ENCODE peak calls at places on chromosome 10, in nine cellular contexts. One of them, this sample, is unnamed.

GRCh38 chr10:1159131-1160061 is 103.2 kb downstream of the WDR37 start:
- DNase-seq in ovary: no peak
- DNase-seq in thyroid gland: no peak
- DNase-seq in Peyer's patch: no peak
- DNase-seq in left lung: no peak
- DNase-seq in breast epithelium: no peak
- DNase-seq in stomach: peak; percentile 17
- DNase-seq in IMR-90: peak; percentile 58
- DNase-seq in body of pancreas: no peak
- DNase-seq in this sample: no peak

GRCh38 chr10:119174109-119174508 is 4.5 kb downstream of the PRDX3 start:
- DNase-seq in ovary: no peak
- DNase-seq in thyroid gland: no peak
- DNase-seq in Peyer's patch: no peak
- DNase-seq in left lung: no peak
- DNase-seq in breast epithelium: no peak
- DNase-seq in stomach: no peak
- DNase-seq in IMR-90: no peak
- DNase-seq in body of pancreas: no peak
- DNase-seq in this sample: no peak

GRCh38 chr10:60430836-60431597 is 41.3 kb upstream of the ANK3 start:
- DNase-seq in ovary: no peak
- DNase-seq in thyroid gland: no peak
- DNase-seq in Peyer's patch: no peak
- DNase-seq in left lung: no peak
- DNase-seq in breast epithelium: no peak
- DNase-seq in stomach: no peak
- DNase-seq in IMR-90: peak; percentile 26
- DNase-seq in body of pancreas: no peak
- DNase-seq in this sample: no peak

GRCh38 chr10:97764519-97764931 is 7.3 kb downstream of the SFRP5 start:
- DNase-seq in ovary: no peak
- DNase-seq in thyroid gland: no peak
- DNase-seq in Peyer's patch: peak; percentile 42
- DNase-seq in left lung: peak; percentile 15
- DNase-seq in breast epithelium: no peak
- DNase-seq in stomach: no peak
- DNase-seq in IMR-90: no peak
- DNase-seq in body of pancreas: no peak
- DNase-seq in this sample: peak; percentile 40

GRCh38 chr10:132027423-132027983 is 38.2 kb upstream of the JAKMIP3 start:
- DNase-seq in ovary: no peak
- DNase-seq in thyroid gland: no peak
- DNase-seq in Peyer's patch: no peak
- DNase-seq in left lung: no peak
- DNase-seq in breast epithelium: no peak
- DNase-seq in stomach: no peak
- DNase-seq in IMR-90: peak; percentile 53
- DNase-seq in body of pancreas: no peak
- DNase-seq in this sample: no peak

GRCh38 chr10:23694921-23695824 is 256.3 kb downstream of the OTUD1 start:
- DNase-seq in ovary: no peak
- DNase-seq in thyroid gland: no peak
- DNase-seq in Peyer's patch: no peak
- DNase-seq in left lung: peak; percentile 64
- DNase-seq in breast epithelium: no peak
- DNase-seq in stomach: no peak
- DNase-seq in IMR-90: no peak
- DNase-seq in body of pancreas: no peak
- DNase-seq in this sample: no peak

GRCh38 chr10:5518143-5518542 is 6.6 kb upstream of the CALML3 start:
- DNase-seq in ovary: no peak
- DNase-seq in thyroid gland: no peak
- DNase-seq in Peyer's patch: peak; percentile 30
- DNase-seq in left lung: no peak
- DNase-seq in breast epithelium: peak; percentile 20
- DNase-seq in stomach: no peak
- DNase-seq in IMR-90: no peak
- DNase-seq in body of pancreas: no peak
- DNase-seq in this sample: peak; percentile 73

GRCh38 chr10:2173328-2173727 is 436.0 kb upstream of the ADARB2 start:
- DNase-seq in ovary: no peak
- DNase-seq in thyroid gland: no peak
- DNase-seq in Peyer's patch: no peak
- DNase-seq in left lung: no peak
- DNase-seq in breast epithelium: no peak
- DNase-seq in stomach: no peak
- DNase-seq in IMR-90: no peak
- DNase-seq in body of pancreas: no peak
- DNase-seq in this sample: no peak

GRCh38 chr10:79065091-79065551 is 3.6 kb upstream of the ZMIZ1 start:
- DNase-seq in ovary: no peak
- DNase-seq in thyroid gland: no peak
- DNase-seq in Peyer's patch: peak; percentile 45
- DNase-seq in left lung: peak; percentile 49
- DNase-seq in breast epithelium: no peak
- DNase-seq in stomach: no peak
- DNase-seq in IMR-90: no peak
- DNase-seq in body of pancreas: no peak
- DNase-seq in this sample: no peak

GRCh38 chr10:121675344-121675743 is 77.1 kb upstream of the FGFR2 start:
- DNase-seq in ovary: no peak
- DNase-seq in thyroid gland: no peak
- DNase-seq in Peyer's patch: no peak
- DNase-seq in left lung: no peak
- DNase-seq in breast epithelium: no peak
- DNase-seq in stomach: no peak
- DNase-seq in IMR-90: no peak
- DNase-seq in body of pancreas: no peak
- DNase-seq in this sample: peak; percentile 25

GRCh38 chr10:121681982-121682687 is 83.9 kb upstream of the FGFR2 start:
- DNase-seq in ovary: no peak
- DNase-seq in thyroid gland: no peak
- DNase-seq in Peyer's patch: no peak
- DNase-seq in left lung: no peak
- DNase-seq in breast epithelium: no peak
- DNase-seq in stomach: no peak
- DNase-seq in IMR-90: no peak
- DNase-seq in body of pancreas: no peak
- DNase-seq in this sample: no peak

GRCh38 chr10:121679916-121680315 is 81.7 kb upstream of the FGFR2 start:
- DNase-seq in ovary: no peak
- DNase-seq in thyroid gland: no peak
- DNase-seq in Peyer's patch: no peak
- DNase-seq in left lung: no peak
- DNase-seq in breast epithelium: no peak
- DNase-seq in stomach: no peak
- DNase-seq in IMR-90: no peak
- DNase-seq in body of pancreas: no peak
- DNase-seq in this sample: no peak

GRCh38 chr10:121681171-121681752 is 83.0 kb upstream of the FGFR2 start:
- DNase-seq in ovary: no peak
- DNase-seq in thyroid gland: no peak
- DNase-seq in Peyer's patch: no peak
- DNase-seq in left lung: no peak
- DNase-seq in breast epithelium: no peak
- DNase-seq in stomach: no peak
- DNase-seq in IMR-90: no peak
- DNase-seq in body of pancreas: no peak
- DNase-seq in this sample: no peak

GRCh38 chr10:121678631-121679174 is 80.5 kb upstream of the FGFR2 start:
- DNase-seq in ovary: no peak
- DNase-seq in thyroid gland: no peak
- DNase-seq in Peyer's patch: no peak
- DNase-seq in left lung: no peak
- DNase-seq in breast epithelium: no peak
- DNase-seq in stomach: no peak
- DNase-seq in IMR-90: no peak
- DNase-seq in body of pancreas: no peak
- DNase-seq in this sample: no peak
- H3K27me3 ChIP-seq in ovary: no peaks in the 10 kb centered on the region
- H3K27me3 ChIP-seq in thyroid gland: no peaks in the 10 kb centered on the region
- H3K27me3 ChIP-seq in Peyer's patch: no peaks in the 10 kb centered on the region
- H3K27me3 ChIP-seq in left lung: peaks cover 5% of the 10 kb centered on the region
- H3K27me3 ChIP-seq in breast epithelium: no peaks in the 10 kb centered on the region
- H3K27me3 ChIP-seq in stomach: no peaks in the 10 kb centered on the region
- H3K27me3 ChIP-seq in IMR-90: no peaks in the 10 kb centered on the region
- H3K27me3 ChIP-seq in body of pancreas: no peaks in the 10 kb centered on the region
- H3K27me3 ChIP-seq in this sample: no peaks in the 10 kb centered on the region

GRCh38 chr10:3832022-3832786 is 47.2 kb upstream of the KLF6 start:
- DNase-seq in ovary: no peak
- DNase-seq in thyroid gland: no peak
- DNase-seq in Peyer's patch: no peak
- DNase-seq in left lung: no peak
- DNase-seq in breast epithelium: no peak
- DNase-seq in stomach: no peak
- DNase-seq in IMR-90: no peak
- DNase-seq in body of pancreas: no peak
- DNase-seq in this sample: no peak
- H3K27ac ChIP-seq in ovary: no peak overlapping the region
- H3K27ac ChIP-seq in thyroid gland: no peak overlapping the region
- H3K27ac ChIP-seq in Peyer's patch: no peak overlapping the region
- H3K27ac ChIP-seq in left lung: no peak overlapping the region
- H3K27ac ChIP-seq in breast epithelium: no peak overlapping the region
- H3K27ac ChIP-seq in stomach: no peak overlapping the region
- H3K27ac ChIP-seq in IMR-90: no peak overlapping the region
- H3K27ac ChIP-seq in body of pancreas: no peak overlapping the region
- H3K27ac ChIP-seq in this sample: no peak overlapping the region

GRCh38 chr10:77027576-77027975 is 610.0 kb downstream of the KCNMA1 start:
- DNase-seq in ovary: no peak
- DNase-seq in thyroid gland: no peak
- DNase-seq in Peyer's patch: no peak
- DNase-seq in left lung: no peak
- DNase-seq in breast epithelium: no peak
- DNase-seq in stomach: no peak
- DNase-seq in IMR-90: no peak
- DNase-seq in body of pancreas: no peak
- DNase-seq in this sample: no peak

GRCh38 chr10:77031531-77031930 is 606.1 kb downstream of the KCNMA1 start:
- DNase-seq in ovary: no peak
- DNase-seq in thyroid gland: no peak
- DNase-seq in Peyer's patch: no peak
- DNase-seq in left lung: no peak
- DNase-seq in breast epithelium: no peak
- DNase-seq in stomach: no peak
- DNase-seq in IMR-90: no peak
- DNase-seq in body of pancreas: no peak
- DNase-seq in this sample: no peak

GRCh38 chr10:77029684-77030407 is 607.8 kb downstream of the KCNMA1 start:
- DNase-seq in ovary: no peak
- DNase-seq in thyroid gland: no peak
- DNase-seq in Peyer's patch: no peak
- DNase-seq in left lung: no peak
- DNase-seq in breast epithelium: no peak
- DNase-seq in stomach: no peak
- DNase-seq in IMR-90: peak; percentile 10
- DNase-seq in body of pancreas: no peak
- DNase-seq in this sample: no peak

GRCh38 chr10:77030408-77030717 is 607.2 kb downstream of the KCNMA1 start:
- DNase-seq in ovary: no peak
- DNase-seq in thyroid gland: no peak
- DNase-seq in Peyer's patch: no peak
- DNase-seq in left lung: no peak
- DNase-seq in breast epithelium: no peak
- DNase-seq in stomach: no peak
- DNase-seq in IMR-90: no peak
- DNase-seq in body of pancreas: no peak
- DNase-seq in this sample: no peak

DNA sequence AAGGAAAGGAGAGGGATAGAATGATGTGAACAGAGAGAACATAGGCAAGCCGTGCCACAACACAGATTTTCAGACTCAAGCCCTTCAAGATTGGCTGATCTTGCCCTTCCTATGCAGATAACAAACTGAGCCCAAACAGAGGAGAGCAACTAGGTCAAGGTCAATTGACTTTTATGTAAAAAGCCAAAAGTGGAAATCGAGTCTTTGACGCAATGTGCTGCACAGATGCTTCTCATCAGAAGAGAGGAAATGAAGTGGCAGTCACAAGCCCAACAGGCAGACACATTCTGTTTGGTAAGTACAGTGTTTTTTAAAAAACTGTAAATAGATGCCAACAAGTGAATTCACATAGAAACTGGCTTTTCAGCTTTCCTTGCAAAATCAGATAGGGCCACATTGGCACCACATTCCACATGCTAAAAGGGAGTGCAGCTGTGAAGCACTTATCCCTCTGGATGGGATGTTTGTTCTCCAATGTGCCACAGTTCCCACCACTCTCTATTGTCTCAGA is 606.6 kb downstream of the KCNMA1 start:
- DNase-seq in ovary: no peak
- DNase-seq in thyroid gland: no peak
- DNase-seq in Peyer's patch: no peak
- DNase-seq in left lung: no peak
- DNase-seq in breast epithelium: no peak
- DNase-seq in stomach: no peak
- DNase-seq in IMR-90: no peak
- DNase-seq in body of pancreas: no peak
- DNase-seq in this sample: no peak
- H3K27me3 ChIP-seq in ovary: no peaks in the 10 kb centered on the region
- H3K27me3 ChIP-seq in thyroid gland: no peaks in the 10 kb centered on the region
- H3K27me3 ChIP-seq in Peyer's patch: no peaks in the 10 kb centered on the region
- H3K27me3 ChIP-seq in left lung: no peaks in the 10 kb centered on the region
- H3K27me3 ChIP-seq in breast epithelium: no peaks in the 10 kb centered on the region
- H3K27me3 ChIP-seq in stomach: no peaks in the 10 kb centered on the region
- H3K27me3 ChIP-seq in IMR-90: no peaks in the 10 kb centered on the region
- H3K27me3 ChIP-seq in body of pancreas: no peaks in the 10 kb centered on the region
- H3K27me3 ChIP-seq in this sample: no peaks in the 10 kb centered on the region

GRCh38 chr10:124639206-124639605 is 105.0 kb downstream of the FAM53B start:
- DNase-seq in ovary: no peak
- DNase-seq in thyroid gland: peak; percentile 76
- DNase-seq in Peyer's patch: no peak
- DNase-seq in left lung: peak; percentile 65
- DNase-seq in breast epithelium: no peak
- DNase-seq in stomach: no peak
- DNase-seq in IMR-90: no peak
- DNase-seq in body of pancreas: no peak
- DNase-seq in this sample: no peak

GRCh38 chr10:124639646-124640045 is 104.5 kb downstream of the FAM53B start:
- DNase-seq in ovary: no peak
- DNase-seq in thyroid gland: no peak
- DNase-seq in Peyer's patch: no peak
- DNase-seq in left lung: peak; percentile 10
- DNase-seq in breast epithelium: no peak
- DNase-seq in stomach: no peak
- DNase-seq in IMR-90: no peak
- DNase-seq in body of pancreas: no peak
- DNase-seq in this sample: no peak

GRCh38 chr10:124640056-124640455 is 104.1 kb downstream of the FAM53B start:
- DNase-seq in ovary: no peak
- DNase-seq in thyroid gland: no peak
- DNase-seq in Peyer's patch: no peak
- DNase-seq in left lung: peak; percentile 68
- DNase-seq in breast epithelium: no peak
- DNase-seq in stomach: no peak
- DNase-seq in IMR-90: no peak
- DNase-seq in body of pancreas: no peak
- DNase-seq in this sample: no peak

GRCh38 chr10:124641282-124642075 is 102.7 kb downstream of the FAM53B start:
- DNase-seq in ovary: peak; percentile 63
- DNase-seq in thyroid gland: peak; percentile 57
- DNase-seq in Peyer's patch: no peak
- DNase-seq in left lung: peak; percentile 47
- DNase-seq in breast epithelium: no peak
- DNase-seq in stomach: no peak
- DNase-seq in IMR-90: peak; percentile 62
- DNase-seq in body of pancreas: no peak
- DNase-seq in this sample: no peak

GRCh38 chr10:124640538-124641231 is 103.5 kb downstream of the FAM53B start:
- DNase-seq in ovary: peak; percentile 68
- DNase-seq in thyroid gland: peak; percentile 67
- DNase-seq in Peyer's patch: no peak
- DNase-seq in left lung: peak; percentile 89
- DNase-seq in breast epithelium: no peak
- DNase-seq in stomach: no peak
- DNase-seq in IMR-90: no peak
- DNase-seq in body of pancreas: no peak
- DNase-seq in this sample: no peak
- H3K27ac ChIP-seq in ovary: no peak overlapping the region
- H3K27ac ChIP-seq in thyroid gland: peak overlapping the region; percentile 83
- H3K27ac ChIP-seq in Peyer's patch: peak overlapping the region; percentile 57
- H3K27ac ChIP-seq in left lung: peak overlapping the region; percentile 65
- H3K27ac ChIP-seq in breast epithelium: peak overlapping the region; percentile 33
- H3K27ac ChIP-seq in stomach: peak overlapping the region; percentile 67
- H3K27ac ChIP-seq in IMR-90: no peak overlapping the region
- H3K27ac ChIP-seq in body of pancreas: no peak overlapping the region
- H3K27ac ChIP-seq in this sample: no peak overlapping the region

This sample was measured in small intestine.